ENCODE peak calls at places on chromosomes 16 and 17, in six cellular contexts. K is HFF-Myc; I is naive thymus-derived CD4-positive, alpha-beta T cell; Y is NCI-H2171; M is activated naive CD4-positive, alpha-beta T cell; F is HCT116. Q is an unnamed sample.

GRCh38 chr17:35568561-35568960 is 7.9 kb upstream of the SLFN14 start:
- DNase-seq in M (no peak), F (no peak), I (no peak), Y (no peak), K (no peak), Q (no peak)

GRCh38 chr17:47810901-47811635 is 10.5 kb downstream of the OSBPL7 start:
- DNase-seq in Y (no peak), K (no peak), I (no peak), F (no peak), M (no peak), Q (no peak)

GRCh38 chr17:40317345-40317873 is 8.4 kb downstream of the RARA start:
- DNase-seq in I (no peak), F (peak), Y (peak), M (no peak), K (no peak), Q (no peak)

GRCh38 chr17:4110152-4110551 is 32.7 kb downstream of the ZZEF1 start:
- DNase-seq in M (no peak), K (no peak), F (no peak), Y (no peak), I (no peak), Q (peak)

GRCh38 chr16:31052131-31052530 is 18.8 kb downstream of the STX4 start:
- DNase-seq in F (peak), K (peak), M (no peak), Y (no peak), I (no peak), Q (no peak)

GRCh38 chr16:57331355-57331754 is 27.2 kb upstream of the CCL22 start:
- DNase-seq in M (no peak), Y (no peak), K (no peak), F (no peak), I (no peak), Q (no peak)

GRCh38 chr16:70752381-70752780 is 48.6 kb downstream of the VAC14 start:
- DNase-seq in F (no peak), I (no peak), K (no peak), M (no peak), Y (no peak), Q (no peak)

GRCh38 chr16:53629607-53630312 is 73.9 kb downstream of the RPGRIP1L start:
- DNase-seq in M (no peak), Y (no peak), I (no peak), K (no peak), F (no peak), Q (no peak)

Q was measured in Jurkat, Clone E6-1.